ENCODE peak calls at places on chromosomes 16 and 17, in four cellular contexts. P is HepG2, D is GM12891, K is GM12878. U is an unnamed sample.

GRCh38 chr17:38451030-38451839 is 23.0 kb downstream of the ARHGAP23 start:
- DNase-seq in D (no peak), P (peak), K (no peak), U (no peak)

GRCh38 chr16:23836404-23837291 is 865 bp downstream of the PRKCB start:
- DNase-seq in D (peak), P (no peak), K (no peak), U (no peak)

GRCh38 chr17:47957591-47958490 is at the start of gene PRR15L:
- DNase-seq in K (no peak), P (no peak), D (no peak), U (no peak)

GRCh38 chr17:74151551-74152315 is 51.7 kb upstream of the RPL38 start:
- DNase-seq in P (no peak), K (no peak), D (no peak), U (no peak)

GRCh38 chr17:44088254-44088653 is 17.7 kb downstream of the G6PC3 start:
- DNase-seq in P (no peak), K (no peak), D (no peak), U (no peak)

GRCh38 chr17:67093348-67093747 is 49.0 kb downstream of the CACNG1 start:
- DNase-seq in P (no peak), D (no peak), K (no peak), U (no peak)

GRCh38 chr17:60369727-60370126 is 22.2 kb downstream of the USP32 start:
- DNase-seq in K (no peak), D (no peak), P (no peak), U (no peak)

GRCh38 chr17:8894189-8894611 is 26.7 kb upstream of the PIK3R6 start:
- DNase-seq in P (no peak), K (no peak), D (no peak), U (no peak)

GRCh38 chr17:7147772-7148171 is 31.4 kb downstream of the ASGR1 start:
- DNase-seq in P (peak), K (no peak), D (no peak), U (no peak)

GRCh38 chr17:34988644-34989043 is 8.3 kb downstream of the LIG3 start:
- DNase-seq in K (no peak), P (no peak), D (no peak), U (no peak)

GRCh38 chr17:65973237-65973636 is 218.7 kb downstream of the CEP112 start:
- DNase-seq in D (no peak), K (no peak), P (no peak), U (no peak)

GRCh38 chr17:74858672-74859438 is 830 bp downstream of the GRIN2C start:
- DNase-seq in P (no peak), D (no peak), K (no peak), U (no peak)

GRCh38 chr17:42518046-42518754 is 17.8 kb upstream of the NAGLU start:
- DNase-seq in P (no peak), D (no peak), K (no peak), U (no peak)

GRCh38 chr17:57284984-57285646 is 28.8 kb downstream of the MSI2 start:
- DNase-seq in K (peak), P (peak), D (peak), U (peak)

GRCh38 chr16:78684655-78685400 is 585.4 kb downstream of the WWOX start:
- DNase-seq in K (no peak), P (no peak), D (no peak), U (no peak)

GRCh38 chr16:81601008-81601428 is 156.4 kb downstream of the CMIP start:
- DNase-seq in D (no peak), P (no peak), K (no peak), U (no peak)

GRCh38 chr16:81598083-81598482 is 153.5 kb downstream of the CMIP start:
- DNase-seq in D (no peak), P (no peak), K (no peak), U (no peak)

GRCh38 chr16:81600275-81600674 is 155.7 kb downstream of the CMIP start:
- DNase-seq in K (no peak), D (no peak), P (peak), U (no peak)

GRCh38 chr16:81597079-81597658 is 152.6 kb downstream of the CMIP start:
- DNase-seq in K (no peak), P (peak), D (no peak), U (no peak)

GRCh38 chr16:81599034-81599744 is 154.6 kb downstream of the CMIP start:
- DNase-seq in K (no peak), D (no peak), P (peak), U (no peak)
- TF ChIP-seq TAF1 in K (no peak), D (no peak), P (no peak), U (no peak)

DNA sequence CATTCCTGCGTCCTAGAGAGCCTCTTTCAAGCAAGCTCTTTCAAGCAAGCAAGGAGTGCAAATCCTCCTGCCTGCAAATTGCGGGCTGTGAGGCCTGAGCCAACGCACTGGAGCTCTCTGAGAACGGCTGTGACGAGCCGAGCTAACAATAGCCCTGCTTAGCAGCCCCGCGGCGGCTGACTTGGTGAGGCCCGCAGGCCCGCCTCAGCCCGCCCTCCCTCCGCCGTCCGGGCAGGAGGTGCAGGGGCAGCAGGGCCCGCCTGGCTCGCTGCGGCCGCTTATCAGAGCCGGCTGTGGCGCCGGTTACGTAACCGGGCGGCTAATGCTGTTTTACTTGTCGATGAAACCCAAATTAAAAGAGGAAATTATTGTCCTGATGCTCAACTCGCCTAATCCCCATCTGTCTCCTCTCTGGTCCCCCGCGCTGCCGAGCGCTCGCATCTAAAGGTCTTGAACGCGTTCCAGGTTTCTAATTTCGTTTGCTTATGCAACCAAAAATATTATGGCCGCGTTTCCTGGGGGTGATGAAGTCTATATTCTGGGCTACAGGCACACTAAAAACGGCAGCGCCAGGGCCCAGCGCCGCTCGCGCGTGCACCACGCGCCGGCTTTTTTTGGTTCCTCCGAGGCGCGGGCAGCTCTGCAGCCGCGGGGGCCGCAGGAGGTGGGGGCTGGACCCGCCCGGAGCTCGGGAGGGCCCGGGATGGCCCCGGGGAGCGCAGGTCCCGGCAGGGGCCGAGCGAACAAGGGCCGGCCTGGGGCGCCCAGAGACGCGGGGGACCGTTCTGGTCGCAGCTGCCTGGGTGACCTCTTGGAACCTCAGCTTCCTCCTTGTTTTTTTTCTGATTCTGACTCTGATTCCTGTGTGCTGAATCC is 65.1 kb upstream of the TOB1 start:
- DNase-seq in P (peak), K (no peak), D (no peak), U (peak)
- TF ChIP-seq POLR2A in P (peak), K (no peak), D (no peak), U (no peak)

GRCh38 chr16:56356276-56357241 is 68.8 kb downstream of the AMFR start:
- DNase-seq in K (peak), D (peak), P (peak), U (peak)

GRCh38 chr16:56354746-56355145 is 70.6 kb downstream of the AMFR start:
- DNase-seq in P (no peak), D (no peak), K (no peak), U (no peak)

GRCh38 chr16:56357291-56357764 is 68.0 kb downstream of the AMFR start:
- DNase-seq in P (no peak), K (no peak), D (peak), U (no peak)

GRCh38 chr16:56355221-56355620 is 70.1 kb downstream of the AMFR start:
- DNase-seq in D (no peak), K (no peak), P (no peak), U (no peak)

DNA sequence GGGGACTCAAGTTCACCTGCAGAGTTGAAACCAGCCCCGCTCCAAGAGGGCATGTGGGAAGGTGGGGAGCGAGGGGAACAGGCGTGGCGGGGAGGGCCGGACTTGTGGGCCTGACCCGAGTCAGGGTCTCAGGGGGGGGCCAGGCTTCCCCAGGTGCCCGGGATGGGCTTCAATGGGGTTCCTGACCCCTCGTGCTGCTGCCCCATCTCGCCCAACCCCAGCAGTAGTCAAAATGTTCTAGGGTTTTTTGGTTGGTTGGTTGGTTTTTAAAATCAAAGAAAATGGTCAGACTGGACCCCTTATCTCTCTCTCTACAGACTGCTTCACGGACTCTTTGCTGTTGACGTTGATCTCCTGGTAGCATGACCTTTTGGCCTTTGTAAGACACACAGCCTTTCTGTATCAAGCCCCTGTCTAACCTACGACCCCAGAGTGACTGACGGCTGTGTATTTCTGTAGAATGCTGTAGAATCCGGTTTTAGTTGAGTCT is 69.5 kb downstream of the AMFR start:
- DNase-seq in P (no peak), K (no peak), D (peak), U (no peak)
- TF ChIP-seq POLR2AphosphoS5 in P (no peak), K (no peak), D (no peak), U (no peak)

GRCh38 chr16:4913130-4913773 is 23.7 kb downstream of the PPL start:
- DNase-seq in P (no peak), K (no peak), D (no peak), U (no peak)

GRCh38 chr16:4909825-4910224 is 27.1 kb downstream of the PPL start:
- DNase-seq in K (no peak), D (no peak), P (no peak), U (no peak)

GRCh38 chr16:4910828-4911227 is 26.1 kb downstream of the PPL start:
- DNase-seq in D (no peak), K (no peak), P (no peak), U (no peak)

GRCh38 chr16:4913774-4914525 is 23.0 kb downstream of the PPL start:
- DNase-seq in D (no peak), K (no peak), P (no peak), U (no peak)

GRCh38 chr16:4911831-4912422 is 25.0 kb downstream of the PPL start:
- DNase-seq in P (peak), D (no peak), K (no peak), U (no peak)
- TF ChIP-seq TAF1 in P (no peak), D (no peak), K (no peak), U (no peak)

DNA sequence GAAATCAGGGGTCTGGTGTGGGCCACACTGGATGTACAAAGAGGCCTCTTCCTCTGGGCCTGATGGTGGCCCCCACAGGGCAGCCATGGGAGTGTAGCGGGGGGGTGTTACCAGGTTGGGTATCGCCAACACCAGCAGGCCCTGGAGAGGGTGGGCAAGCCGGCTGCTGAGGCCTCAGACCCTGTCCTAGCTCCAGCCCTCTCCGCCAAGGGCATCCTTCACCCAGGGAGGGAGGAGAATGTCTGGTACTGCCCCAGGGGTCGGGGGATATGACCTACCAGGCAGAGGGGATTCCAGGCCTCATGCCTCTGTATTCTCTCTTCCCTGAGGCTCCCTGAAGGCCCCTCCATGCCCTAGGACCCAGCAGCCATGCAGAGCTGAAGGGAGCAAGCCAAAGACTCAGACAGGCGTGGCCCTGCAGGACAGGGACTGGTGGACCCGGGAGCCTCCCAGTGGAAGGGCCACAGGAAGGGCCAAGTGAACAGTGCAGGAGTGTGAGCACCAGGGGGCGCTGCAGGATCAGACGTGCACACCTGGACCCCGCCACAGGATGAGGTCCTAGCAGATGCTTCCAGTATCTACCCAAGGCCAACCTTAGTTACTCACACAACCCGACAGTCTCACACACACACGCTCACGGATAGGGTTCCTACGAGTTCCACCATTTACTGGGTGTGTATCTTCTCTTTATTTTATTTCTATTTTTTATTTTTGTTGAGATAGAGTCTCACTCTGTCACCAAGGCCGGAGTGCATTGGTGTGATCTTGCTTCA is 10.9 kb upstream of the CES4A start:
- DNase-seq in D (peak), K (peak), P (peak), U (peak)
- TF ChIP-seq POLR2A in D (no peak), K (no peak), P (no peak), U (no peak)